ENCODE peak calls at places on chromosome 15, in six cellular contexts. T is neural progenitor cell, X is GM23338, D is K562, N is endothelial cell of umbilical vein, W is fibroblast of lung. L is an unnamed sample. For H3K79me2, the result is how much of the 10 kb centered on the place peaks cover.

GRCh38 chr15:43516185-43516584 is 1.2 kb upstream of the MAP1A start:
- DNase-seq in T (no peak), X (no peak), D (peak), N (no peak), W (peak), L (no peak)

GRCh38 chr15:88511161-88511560 is 35.3 kb downstream of the DET1 start:
- DNase-seq in T (no peak), X (no peak), D (no peak), N (no peak), W (no peak), L (no peak)

GRCh38 chr15:57148236-57148635 is 228.1 kb upstream of the CGNL1 start:
- DNase-seq in T (no peak), X (no peak), D (no peak), N (no peak), W (no peak), L (no peak)

GRCh38 chr15:65916664-65917406 is 47.5 kb downstream of the RAB11A start:
- DNase-seq in T (peak), X (peak), D (peak), N (peak), W (peak), L (no peak)

GRCh38 chr15:67096536-67097294 is 31.3 kb downstream of the SMAD3 start:
- DNase-seq in T (no peak), X (no peak), D (no peak), N (no peak), W (no peak), L (no peak)

GRCh38 chr15:94327356-94327936 is 96.1 kb downstream of the MCTP2 start:
- DNase-seq in T (peak), X (peak), D (peak), N (peak), W (peak), L (peak)

GRCh38 chr15:96314508-96314907 is 16.0 kb upstream of the NR2F2 start:
- DNase-seq in T (no peak), X (no peak), D (no peak), N (no peak), W (no peak), L (no peak)

GRCh38 chr15:101156509-101157159 is 95.2 kb downstream of the CHSY1 start:
- DNase-seq in T (no peak), X (no peak), D (no peak), N (no peak), W (no peak), L (no peak)

GRCh38 chr15:50880651-50881114 is 27.8 kb upstream of the AP4E1 start:
- DNase-seq in T (no peak), X (no peak), D (no peak), N (peak), W (peak), L (no peak)

GRCh38 chr15:76978522-76979330 is 16.2 kb upstream of the PSTPIP1 start:
- DNase-seq in T (no peak), X (no peak), D (no peak), N (no peak), W (no peak), L (no peak)

GRCh38 chr15:40845511-40846284 is 1.9 kb downstream of the SPINT1 start:
- DNase-seq in T (no peak), X (peak), D (no peak), N (no peak), W (no peak), L (peak)

GRCh38 chr15:82710208-82710555 is 507 bp upstream of the AP3B2 start:
- DNase-seq in T (peak), X (peak), D (no peak), N (no peak), W (no peak), L (no peak)
- H2AFZ ChIP-seq in T (peak), X (peak), D (peak), N (peak), W (peak), L (no peak)

GRCh38 chr15:82135645-82136044 is 89.8 kb upstream of the MEX3B start:
- DNase-seq in T (no peak), X (no peak), D (no peak), N (no peak), W (peak), L (no peak)

GRCh38 chr15:82139823-82140268 is 94.0 kb upstream of the MEX3B start:
- DNase-seq in T (peak), X (peak), D (peak), N (peak), W (peak), L (no peak)

GRCh38 chr15:82134426-82134825 is 88.6 kb upstream of the MEX3B start:
- DNase-seq in T (no peak), X (no peak), D (no peak), N (no peak), W (no peak), L (no peak)

GRCh38 chr15:82138306-82138705 is 92.5 kb upstream of the MEX3B start:
- DNase-seq in T (no peak), X (no peak), D (no peak), N (no peak), W (peak), L (no peak)

DNA sequence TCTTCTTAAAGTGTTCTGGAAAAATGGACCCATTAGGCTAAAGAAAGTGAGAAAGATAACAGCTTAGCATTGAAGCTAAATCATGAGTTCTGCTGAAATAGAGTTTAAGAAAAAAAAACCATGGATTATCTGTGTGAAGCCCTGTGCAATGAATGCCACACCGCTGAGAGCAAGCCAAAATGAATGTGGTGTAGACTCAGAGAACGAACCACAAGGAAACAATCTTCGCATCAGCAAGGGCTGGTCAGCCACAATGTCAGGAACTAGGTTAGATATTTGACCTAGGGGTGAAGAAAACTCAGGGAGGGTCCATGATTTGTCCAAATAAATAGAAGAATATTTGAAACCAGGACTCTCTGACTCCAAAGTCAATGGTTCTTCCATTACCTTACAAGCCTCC is 91.4 kb upstream of the MEX3B start:
- DNase-seq in T (no peak), X (no peak), D (no peak), N (no peak), W (peak), L (no peak)
- H3K4me3 ChIP-seq in T (no peak), X (no peak), D (no peak), N (no peak), W (no peak), L (no peak)

DNA sequence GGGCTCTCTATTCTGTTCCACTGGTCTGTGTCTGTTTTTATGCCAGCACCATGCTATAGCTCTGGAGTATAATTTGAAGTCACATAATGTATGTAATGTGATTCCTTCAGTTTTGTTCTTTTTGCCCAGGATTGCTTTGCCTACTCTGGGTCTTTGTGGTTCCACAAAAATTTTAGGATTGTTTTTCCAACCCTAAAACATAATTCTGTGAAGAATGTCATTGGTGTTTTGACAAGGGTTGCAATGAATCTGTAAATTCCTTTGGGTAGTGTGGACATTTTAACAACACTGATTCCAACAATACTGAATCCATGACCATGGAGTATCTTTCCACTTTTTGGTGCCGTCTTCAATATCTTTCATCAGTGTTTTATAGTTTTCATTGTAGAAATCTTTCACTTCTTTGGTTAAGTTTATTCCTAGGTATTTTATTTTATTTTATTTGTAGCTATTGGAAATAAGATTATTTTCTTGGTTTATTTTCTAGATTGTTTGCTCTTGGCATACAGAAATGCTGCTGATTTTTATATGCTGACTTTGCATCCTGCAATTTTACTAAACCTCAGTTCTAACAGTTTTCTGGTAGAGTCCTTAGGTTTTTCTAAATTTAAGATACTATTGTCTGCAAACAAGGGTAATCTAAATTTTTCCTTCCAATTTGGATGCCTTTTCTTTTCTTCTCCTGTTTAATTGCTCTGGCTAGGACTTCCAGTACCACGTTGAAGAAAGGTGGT is 29.7 kb downstream of the TJP1 start:
- DNase-seq in T (no peak), X (no peak), D (no peak), N (no peak), W (peak), L (no peak)
- H3K79me2 ChIP-seq in T (half or more), X (half or more), D (under half), N (half or more), W (under half), L (half or more)

GRCh38 chr15:59524331-59524731 is 86.3 kb downstream of the FAM81A start:
- DNase-seq in T (peak), X (no peak), D (no peak), N (no peak), W (no peak), L (no peak)
- H2AFZ ChIP-seq in T (peak), X (no peak), D (peak), N (no peak), W (no peak), L (no peak)

GRCh38 chr15:75200391-75200764 is 1.3 kb upstream of the C15orf39 start:
- DNase-seq in T (no peak), X (no peak), D (no peak), N (no peak), W (no peak), L (no peak)

GRCh38 chr15:75200765-75201608 is 695 bp upstream of the C15orf39 start:
- DNase-seq in T (peak), X (peak), D (peak), N (peak), W (peak), L (peak)

GRCh38 chr15:75201609-75202250 is at the start of gene C15orf39:
- DNase-seq in T (peak), X (peak), D (peak), N (peak), W (peak), L (peak)

GRCh38 chr15:75198560-75199346 is 2.9 kb upstream of the C15orf39 start:
- DNase-seq in T (peak), X (peak), D (no peak), N (peak), W (peak), L (peak)

DNA sequence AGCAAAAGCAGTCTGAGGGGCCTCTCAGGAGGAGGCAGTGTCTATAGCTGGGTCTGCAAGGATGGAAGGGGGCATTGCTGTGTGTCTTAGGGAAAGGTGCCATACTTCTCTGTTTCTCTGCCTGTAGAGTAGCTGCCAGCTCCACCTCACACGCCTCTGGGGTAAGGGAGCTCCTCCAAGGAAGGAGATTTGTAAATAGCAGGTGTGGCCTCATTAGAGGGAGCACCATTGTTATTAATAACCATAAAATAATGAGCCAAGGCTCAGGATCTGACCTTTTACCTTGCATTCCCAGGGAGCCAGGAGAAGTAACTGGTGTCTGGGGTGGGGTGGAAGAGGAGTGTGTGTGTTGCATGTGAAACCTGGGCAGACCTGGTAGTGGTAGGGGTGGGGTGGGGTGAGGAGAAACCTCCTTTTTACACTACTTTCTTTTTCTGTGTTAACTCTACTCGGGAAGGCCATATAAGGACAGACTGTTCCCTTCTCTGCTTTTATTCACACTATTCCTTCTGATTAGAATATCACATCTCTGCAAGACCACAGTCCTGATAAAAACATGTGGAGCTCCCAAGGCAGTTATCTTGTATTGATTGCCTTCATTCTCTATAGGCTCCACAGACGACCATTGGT is 2.2 kb upstream of the C15orf39 start:
- DNase-seq in T (no peak), X (no peak), D (no peak), N (no peak), W (no peak), L (no peak)
- H3K4me3 ChIP-seq in T (no peak), X (peak), D (no peak), N (no peak), W (no peak), L (no peak)

L was measured in PC-9.